ENCODE peak calls at places on chromosomes 3 and 15, in seven cellular contexts. T is CD4-positive, alpha-beta T cell; I is heart right ventricle; U is thyroid gland; X is RWPE1; K is AG04450; S is right lobe of liver. A is an unnamed sample.

GRCh38 chr3:168926426-168926825 is 737.1 kb downstream of the MECOM start:
- DNase-seq in T (no peak), I (no peak), U (no peak), X (no peak), K (no peak), S (no peak), A (no peak)

GRCh38 chr15:34810455-34811146 is 15.3 kb upstream of the ACTC1 start:
- DNase-seq in T (no peak), I (no peak), U (no peak), X (peak), K (peak), S (no peak), A (no peak)

GRCh38 chr3:133457465-133458067 is 57.7 kb downstream of the BFSP2 start:
- DNase-seq in T (no peak), I (no peak), U (no peak), X (no peak), K (no peak), S (no peak), A (no peak)

GRCh38 chr3:71355862-71356261 is 227.7 kb downstream of the FOXP1 start:
- DNase-seq in T (no peak), I (no peak), U (no peak), X (no peak), K (no peak), S (no peak), A (no peak)

GRCh38 chr3:82875401-82875800 is 1114.0 kb upstream of the GBE1 start:
- DNase-seq in T (no peak), I (no peak), U (no peak), X (no peak), K (no peak), S (no peak), A (no peak)

GRCh38 chr15:90851114-90851513 is 17.3 kb upstream of the FURIN start:
- DNase-seq in T (no peak), I (no peak), U (no peak), X (no peak), K (no peak), S (no peak), A (no peak)

GRCh38 chr3:172257638-172258400 is 190.4 kb downstream of the GHSR start:
- DNase-seq in T (no peak), I (no peak), U (no peak), X (no peak), K (no peak), S (no peak), A (no peak)

GRCh38 chr15:50096158-50096821 is 22.7 kb downstream of the ATP8B4 start:
- DNase-seq in T (no peak), I (no peak), U (no peak), X (no peak), K (no peak), S (no peak), A (no peak)

GRCh38 chr3:197730200-197730599 is 6.5 kb downstream of the RUBCN start:
- DNase-seq in T (no peak), I (no peak), U (no peak), X (peak), K (no peak), S (no peak), A (no peak)

GRCh38 chr15:42131826-42132806 is 24.3 kb downstream of the PLA2G4F start:
- DNase-seq in T (no peak), I (no peak), U (peak), X (no peak), K (no peak), S (no peak), A (peak)

GRCh38 chr15:25690673-25691543 is 172.2 kb downstream of the ATP10A start:
- DNase-seq in T (no peak), I (no peak), U (no peak), X (peak), K (no peak), S (no peak), A (no peak)

GRCh38 chr15:89429023-89429422 is 67.4 kb downstream of the RHCG start:
- DNase-seq in T (no peak), I (no peak), U (no peak), X (no peak), K (no peak), S (no peak), A (no peak)

GRCh38 chr3:148466143-148466542 is 231.6 kb upstream of the AGTR1 start:
- DNase-seq in T (no peak), I (no peak), U (no peak), X (no peak), K (no peak), S (no peak), A (no peak)

GRCh38 chr3:189898559-189899153 is 222.0 kb downstream of the P3H2 start:
- DNase-seq in T (no peak), I (no peak), U (no peak), X (no peak), K (no peak), S (no peak), A (no peak)

GRCh38 chr3:14914777-14915113 is 32.6 kb upstream of the NR2C2 start:
- DNase-seq in T (no peak), I (no peak), U (no peak), X (no peak), K (no peak), S (peak), A (no peak)

GRCh38 chr3:31291818-31292217 is 240.9 kb upstream of the STT3B start:
- DNase-seq in T (no peak), I (no peak), U (no peak), X (peak), K (no peak), S (no peak), A (no peak)

DNA sequence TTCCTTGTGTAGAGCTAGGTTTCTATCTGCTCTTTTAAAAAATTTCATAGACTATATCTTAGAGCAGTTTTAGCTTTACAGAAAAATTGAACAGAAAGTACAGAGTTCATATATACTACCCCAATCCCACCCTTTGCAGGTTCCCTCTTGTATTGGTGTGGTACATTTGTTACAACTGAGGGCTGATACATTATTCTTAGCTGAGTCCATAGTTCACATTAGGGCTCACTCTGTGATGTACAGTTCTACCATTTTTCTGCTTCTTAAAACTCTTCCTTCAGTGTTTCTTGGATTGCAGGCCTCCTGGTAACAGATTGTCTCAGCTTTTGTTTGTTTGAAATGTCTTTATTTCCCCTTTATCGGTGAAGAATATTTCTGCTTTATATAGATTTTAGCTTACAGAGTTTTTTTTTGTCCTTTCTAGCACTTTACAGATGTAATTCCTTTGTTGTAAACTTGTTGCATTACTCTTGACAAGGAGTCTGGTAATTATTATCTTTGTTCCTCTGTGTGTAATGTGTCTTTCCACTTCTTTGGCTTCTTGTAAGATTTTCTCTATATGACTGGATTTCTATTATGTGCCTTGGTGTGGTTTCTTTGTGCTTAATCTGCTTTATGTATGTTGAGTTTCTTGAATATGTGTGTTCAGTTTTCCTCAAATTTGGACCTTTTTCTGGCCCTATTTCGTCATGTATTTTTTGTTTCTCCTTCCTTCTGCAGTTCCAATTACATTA is 25.3 kb downstream of the MEF2A start:
- DNase-seq in T (no peak), I (no peak), U (no peak), X (no peak), K (no peak), S (no peak), A (no peak)
- H3K27ac ChIP-seq in T (no peak), I (no peak), U (no peak), X (no peak), K (no peak), S (peak), A (no peak)

DNA sequence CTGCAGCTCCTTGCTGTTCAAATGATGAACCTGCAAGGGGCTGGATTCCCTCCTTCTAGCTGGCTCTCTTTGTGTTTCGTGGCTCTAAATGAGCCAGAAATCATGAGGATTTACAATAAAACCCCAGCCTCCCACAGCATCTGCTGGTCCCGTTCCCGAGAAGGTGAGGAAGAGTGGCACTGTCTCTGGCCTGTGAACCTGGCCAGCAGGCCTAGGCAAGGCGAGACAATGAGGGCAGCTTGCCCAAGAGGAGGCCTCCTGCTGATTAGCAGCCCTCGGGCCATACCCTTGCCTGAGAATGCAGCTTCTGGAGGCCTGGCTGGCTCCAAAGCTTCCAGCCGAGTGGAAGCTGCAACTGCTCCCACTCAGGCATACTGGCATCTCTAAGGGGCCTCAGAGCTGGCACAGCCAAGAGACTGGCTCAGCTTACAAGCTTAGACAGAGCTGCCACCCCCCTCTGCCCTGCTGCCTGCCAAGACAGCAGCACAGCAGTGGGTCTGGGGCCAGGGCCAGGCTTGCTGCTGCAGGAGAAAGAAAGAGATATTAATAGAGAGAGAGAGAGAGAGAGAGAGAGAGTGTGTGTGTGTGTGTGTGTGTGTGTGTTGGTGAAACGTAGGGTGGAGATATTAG is 76.5 kb downstream of the HMG20A start:
- DNase-seq in T (no peak), I (peak), U (peak), X (no peak), K (no peak), S (no peak), A (no peak)
- H3K27ac ChIP-seq in T (no peak), I (peak), U (peak), X (peak), K (peak), S (no peak), A (peak)

DNA sequence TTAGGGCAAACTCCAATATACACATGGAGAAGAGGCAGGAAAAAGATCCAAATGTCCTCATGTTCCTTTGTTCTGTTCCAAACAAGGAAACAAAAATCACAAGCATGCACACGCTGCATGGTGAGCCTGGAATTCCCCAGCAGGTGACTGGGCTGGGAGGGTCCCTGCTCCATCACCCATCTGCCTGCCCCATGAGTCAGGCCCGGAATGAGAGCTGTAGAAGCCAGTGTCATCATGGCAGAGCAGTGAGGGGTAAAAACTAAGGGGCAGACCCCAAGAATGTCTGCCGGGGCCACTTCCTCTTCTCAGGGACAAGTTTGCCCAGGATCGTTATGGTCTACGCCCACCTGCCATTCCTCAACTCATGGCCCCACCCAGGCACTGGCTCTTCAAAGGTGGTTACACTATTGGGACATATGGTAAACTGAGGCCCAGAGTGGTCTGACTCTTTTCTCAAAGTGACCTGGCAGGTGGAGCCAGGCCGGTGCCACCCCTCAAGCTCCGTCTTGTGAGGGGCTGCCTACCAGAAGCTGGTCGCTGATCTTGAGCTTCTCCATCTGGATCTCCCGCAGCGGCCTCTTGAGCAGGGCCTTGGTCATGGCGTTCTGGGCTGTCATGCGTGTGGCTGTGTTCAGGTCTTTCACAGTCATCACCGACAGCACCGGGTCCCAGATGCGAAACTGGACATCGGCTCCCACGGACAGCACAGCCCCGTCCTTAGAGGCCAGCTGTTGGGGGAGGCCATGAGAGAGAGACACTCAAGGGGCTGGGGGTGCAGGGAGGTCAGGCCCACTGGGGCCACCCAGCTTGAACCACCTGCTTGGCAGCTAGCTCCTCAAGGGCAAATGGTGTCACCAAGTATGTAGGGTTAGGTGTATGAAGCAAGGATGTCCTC is 3.8 kb downstream of the STOML1 start:
- DNase-seq in T (no peak), I (no peak), U (no peak), X (no peak), K (no peak), S (no peak), A (no peak)
- H3K27ac ChIP-seq in T (no peak), I (peak), U (peak), X (peak), K (peak), S (no peak), A (peak)

DNA sequence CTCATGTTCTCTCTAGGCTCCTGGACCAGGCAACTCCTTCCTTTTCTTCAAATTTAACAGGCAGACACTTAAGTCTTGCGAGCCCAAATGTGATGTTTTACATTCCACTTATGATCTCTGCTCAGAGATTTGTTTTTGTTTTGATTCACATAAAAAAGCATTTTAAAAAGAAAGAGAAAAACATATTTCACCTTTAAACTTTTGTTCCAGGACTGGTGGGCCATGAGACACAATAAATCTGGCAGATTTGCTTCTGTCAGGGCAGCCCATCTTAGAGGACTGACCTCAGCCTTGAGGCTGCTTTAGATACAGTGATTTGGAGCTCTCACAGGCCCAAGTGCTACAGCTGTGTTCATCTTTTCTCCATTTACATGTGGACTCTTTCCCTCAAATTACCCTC is 52.0 kb downstream of the CMSS1 start:
- DNase-seq in T (no peak), I (no peak), U (no peak), X (no peak), K (no peak), S (no peak), A (no peak)
- H3K27ac ChIP-seq in T (no peak), I (peak), U (no peak), X (no peak), K (no peak), S (no peak), A (peak)

A was measured in lower lobe of right lung.